ENCODE peak calls at places on chromosomes 7 and 10, in eight cellular contexts. W, Y, O, G, R, L, E and V are unnamed samples.

GRCh38 chr10:122829454-122829853 is 16.2 kb downstream of the CUZD1 start:
- DNase-seq in O (no peak), L (no peak), W (no peak), E (no peak), R (no peak), G (no peak), Y (no peak), V (no peak)

GRCh38 chr7:22563621-22564241 is 63.7 kb upstream of the STEAP1B start:
- DNase-seq in R (peak), Y (peak), O (no peak), G (no peak), W (no peak), L (no peak), E (no peak), V (no peak)

GRCh38 chr10:126562209-126562680 is 108.2 kb downstream of the C10orf90 start:
- DNase-seq in E (no peak), R (no peak), Y (no peak), G (no peak), L (no peak), O (no peak), W (no peak), V (no peak)

GRCh38 chr10:31619410-31620095 is 300.5 kb downstream of the ZEB1 start:
- DNase-seq in L (no peak), E (no peak), G (no peak), W (no peak), O (no peak), Y (no peak), R (no peak), V (no peak)

GRCh38 chr7:155521743-155522398 is 24.5 kb downstream of the CNPY1 start:
- DNase-seq in R (no peak), W (no peak), E (no peak), G (no peak), Y (no peak), O (no peak), L (no peak), V (no peak)

GRCh38 chr10:22659901-22660300 is 54.5 kb downstream of the PIP4K2A start:
- DNase-seq in R (no peak), O (no peak), W (no peak), Y (no peak), E (no peak), G (no peak), L (no peak), V (no peak)

GRCh38 chr7:132655071-132655761 is 78.9 kb upstream of the PLXNA4 start:
- DNase-seq in Y (peak), R (peak), G (peak), O (peak), E (peak), L (no peak), W (peak), V (no peak)

GRCh38 chr7:86964973-86965726 is 94.3 kb downstream of the ELAPOR2 start:
- DNase-seq in R (no peak), O (no peak), G (no peak), W (no peak), L (no peak), E (no peak), Y (no peak), V (no peak)

GRCh38 chr10:83769421-83769820 is 369.9 kb upstream of the GHITM start:
- DNase-seq in L (no peak), O (no peak), W (no peak), E (no peak), G (no peak), R (no peak), Y (no peak), V (no peak)

GRCh38 chr10:131173484-131174210 is 137.9 kb downstream of the TCERG1L start:
- DNase-seq in G (no peak), O (no peak), Y (no peak), W (no peak), E (no peak), L (no peak), R (no peak), V (no peak)

GRCh38 chr10:122199070-122199469 is 72.0 kb upstream of the BTBD16 start:
- DNase-seq in O (no peak), G (no peak), L (no peak), E (no peak), R (no peak), W (no peak), Y (no peak), V (no peak)

GRCh38 chr7:24756545-24756988 is 697 bp downstream of the GSDME start:
- DNase-seq in E (no peak), Y (no peak), R (no peak), L (no peak), W (peak), G (no peak), O (no peak), V (no peak)

GRCh38 chr7:14457567-14458453 is 444.7 kb downstream of the DGKB start:
- DNase-seq in L (peak), Y (peak), O (peak), W (peak), R (peak), E (peak), G (peak), V (no peak)

GRCh38 chr10:70418229-70418628 is 14.3 kb downstream of the EIF4EBP2 start:
- DNase-seq in E (no peak), G (no peak), O (no peak), Y (peak), R (peak), W (no peak), L (no peak), V (no peak)

GRCh38 chr10:69086131-69086530 is 1.8 kb upstream of the SRGN start:
- DNase-seq in Y (peak), O (no peak), E (no peak), R (no peak), G (no peak), L (no peak), W (peak), V (no peak)

GRCh38 chr10:129459762-129460539 is 7.1 kb upstream of the MGMT start:
- DNase-seq in Y (no peak), G (no peak), O (no peak), L (no peak), W (no peak), E (no peak), R (no peak), V (no peak)

GRCh38 chr7:80445351-80445750 is 66.5 kb downstream of the GNAT3 start:
- DNase-seq in E (no peak), R (no peak), G (no peak), Y (no peak), L (no peak), W (no peak), O (no peak), V (no peak)

GRCh38 chr10:127492607-127493250 is 56.4 kb upstream of the NPS start:
- DNase-seq in G (no peak), E (no peak), R (peak), W (peak), Y (no peak), L (no peak), O (no peak), V (no peak)

GRCh38 chr7:36284470-36284869 is 105.2 kb upstream of the ANLN start:
- DNase-seq in L (no peak), Y (no peak), O (no peak), E (peak), R (no peak), G (no peak), W (no peak), V (no peak)
- TF ChIP-seq CTCF in L (no peak), Y (no peak), O (no peak), E (no peak), R (no peak), G (no peak), W (no peak), V (no peak)

GRCh38 chr10:99484626-99485581 is 47.8 kb upstream of the NKX2-3 start:
- DNase-seq in Y (no peak), G (no peak), O (no peak), R (no peak), L (no peak), E (no peak), W (peak), V (no peak)
- TF ChIP-seq CTCF in Y (peak), G (no peak), O (no peak), R (peak), L (no peak), E (no peak), W (no peak), V (no peak)

GRCh38 chr7:36019966-36020365 is 133.1 kb upstream of the EEPD1 start:
- DNase-seq in Y (no peak), R (no peak), W (no peak), E (no peak), G (no peak), O (no peak), L (no peak), V (no peak)

GRCh38 chr7:36021917-36022550 is 131.0 kb upstream of the EEPD1 start:
- DNase-seq in Y (no peak), R (no peak), W (no peak), L (no peak), O (no peak), G (no peak), E (no peak), V (no peak)

GRCh38 chr7:36023025-36023424 is 130.0 kb upstream of the EEPD1 start:
- DNase-seq in Y (no peak), E (no peak), L (no peak), R (no peak), O (no peak), G (no peak), W (no peak), V (no peak)

GRCh38 chr7:36019538-36019937 is 133.5 kb upstream of the EEPD1 start:
- DNase-seq in G (no peak), W (no peak), L (no peak), E (no peak), O (no peak), Y (no peak), R (no peak), V (no peak)

GRCh38 chr7:36021367-36021766 is 131.7 kb upstream of the EEPD1 start:
- DNase-seq in G (no peak), O (no peak), W (peak), E (no peak), L (no peak), Y (no peak), R (no peak), V (no peak)
- TF ChIP-seq CTCF in G (peak), O (peak), W (peak), E (peak), L (no peak), Y (peak), R (peak), V (no peak)

DNA sequence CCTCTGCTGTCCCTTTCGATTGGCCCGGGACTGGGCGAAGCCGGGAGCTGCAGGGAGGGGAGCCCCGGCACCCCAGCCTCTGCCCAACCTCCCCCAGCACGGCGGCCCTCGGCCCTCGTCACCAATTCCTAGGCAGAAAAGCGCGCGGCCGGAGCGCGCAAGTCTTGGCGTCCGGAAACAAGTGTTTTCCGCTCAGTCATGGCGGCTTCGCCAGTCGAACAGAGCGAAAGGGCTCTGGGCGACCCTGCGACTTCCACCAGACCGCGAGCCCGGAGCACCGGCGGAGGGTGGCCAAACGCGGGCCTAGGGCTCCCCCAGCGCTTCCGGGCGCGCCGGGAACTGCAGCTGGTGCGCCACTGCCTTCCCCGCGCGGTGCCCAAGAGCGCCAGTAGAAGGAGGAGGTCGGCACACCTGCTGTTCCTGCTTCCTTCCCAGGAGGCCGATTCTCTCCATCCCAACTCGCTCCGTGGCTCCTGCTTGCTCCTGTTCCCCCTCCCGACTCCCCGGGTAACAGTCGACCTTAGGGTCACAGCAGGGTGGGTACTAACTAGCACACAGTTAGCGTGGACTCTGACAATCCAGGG is 729.9 kb downstream of the ZWINT start:
- DNase-seq in L (peak), O (peak), G (no peak), W (peak), E (peak), Y (peak), R (peak), V (no peak)
- TF ChIP-seq CTCF in L (peak), O (peak), G (no peak), W (peak), E (peak), Y (peak), R (peak), V (no peak)

DNA sequence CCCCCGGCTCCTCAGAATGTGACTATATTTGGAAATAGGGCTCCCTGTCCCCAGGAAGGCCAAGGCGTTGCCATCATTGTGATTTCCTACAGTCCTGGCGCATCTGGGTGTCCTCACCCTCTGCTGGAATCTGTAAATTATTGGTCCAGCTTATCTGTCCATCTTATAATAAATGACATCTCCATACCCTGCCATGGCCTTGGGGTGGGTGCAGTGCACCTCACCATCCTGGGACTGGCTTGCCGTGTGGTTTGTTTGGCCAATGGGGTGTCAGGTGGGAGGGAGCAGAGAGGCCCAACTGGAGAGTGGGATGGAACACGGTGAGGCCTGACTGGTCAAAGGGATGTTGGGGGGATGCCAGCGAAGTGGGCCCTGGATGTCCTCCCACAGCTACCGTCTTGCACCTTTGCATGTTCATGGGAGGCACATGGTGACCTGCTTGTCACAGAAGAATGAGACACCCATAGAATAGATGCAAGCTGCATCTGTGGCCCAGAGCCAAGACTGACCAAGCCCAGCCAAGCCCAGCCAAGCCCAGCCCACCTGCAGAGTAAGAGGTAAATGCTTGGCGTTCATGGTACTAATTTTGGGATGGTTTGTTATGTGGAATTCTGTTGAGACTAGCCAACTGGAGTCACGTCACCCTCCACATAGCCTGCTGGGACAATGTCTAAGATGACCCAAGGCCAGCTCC is 11.1 kb upstream of the LRRC27 start:
- DNase-seq in G (no peak), W (no peak), L (no peak), Y (no peak), O (no peak), R (no peak), E (no peak), V (no peak)
- TF ChIP-seq CTCF in G (no peak), W (no peak), L (no peak), Y (no peak), O (no peak), R (no peak), E (no peak), V (no peak)

GRCh38 chr10:37467246-37467645 is 341.8 kb downstream of the ANKRD30A start:
- DNase-seq in Y (no peak), W (no peak), E (no peak), L (no peak), O (no peak), R (no peak), G (no peak), V (no peak)
- TF ChIP-seq CTCF in Y (no peak), W (no peak), E (no peak), L (no peak), O (no peak), R (no peak), G (no peak), V (no peak)

GRCh38 chr10:16545126-16545736 is 23.6 kb upstream of the C1QL3 start:
- DNase-seq in E (no peak), W (no peak), R (peak), L (no peak), G (no peak), O (no peak), Y (peak), V (no peak)
- TF ChIP-seq CTCF in E (peak), W (peak), R (peak), L (peak), G (peak), O (peak), Y (peak), V (no peak)